ENCODE peak calls at places on chromosomes 13 and 19, in five cellular contexts. U is activated CD8-positive, alpha-beta T cell treated with anti-CD3 and anti-CD28 coated beads for 36 hours; W is left ventricle myocardium superior; Z is psoas muscle; O is RWPE2. Y is an unnamed sample.

GRCh38 chr13:51739403-51740112 is 64.4 kb downstream of the DHRS12 start:
- ATAC-seq in Z (peak), O (no peak), W (peak), U (no peak), Y (no peak)

GRCh38 chr19:50792852-50793250 is 2.6 kb downstream of the ACP4 start:
- ATAC-seq in O (no peak), U (no peak), W (no peak), Z (no peak), Y (no peak)

GRCh38 chr13:38950987-38951386 is 39.6 kb downstream of the STOML3 start:
- ATAC-seq in U (peak), Z (no peak), O (no peak), W (no peak), Y (no peak)

GRCh38 chr13:51249254-51249653 is 27.1 kb downstream of the FAM124A start:
- ATAC-seq in U (no peak), O (peak), W (no peak), Z (no peak), Y (no peak)

GRCh38 chr13:98549728-98550317 is 27.1 kb downstream of the STK24 start:
- ATAC-seq in W (no peak), O (no peak), Z (no peak), U (peak), Y (peak)

GRCh38 chr19:15479391-15480345 is at the start of gene PGLYRP2:
- ATAC-seq in O (peak), U (peak), W (peak), Z (peak), Y (peak)

GRCh38 chr13:27359203-27359821 is 65.1 kb upstream of the GTF3A start:
- ATAC-seq in Z (peak), W (peak), U (peak), O (peak), Y (peak)

GRCh38 chr19:1554968-1555801 is 12.9 kb downstream of the MEX3D start:
- ATAC-seq in U (no peak), O (no peak), Z (no peak), W (no peak), Y (peak)

GRCh38 chr13:27034678-27035111 is 136.9 kb downstream of the USP12 start:
- ATAC-seq in U (no peak), W (peak), O (no peak), Z (no peak), Y (no peak)

GRCh38 chr19:48962029-48962848 is 2.9 kb upstream of the FTL start:
- ATAC-seq in Z (no peak), U (peak), W (no peak), O (peak), Y (peak)

GRCh38 chr13:25848822-25849740 is 202.7 kb downstream of the SHISA2 start:
- ATAC-seq in O (no peak), W (no peak), U (no peak), Z (no peak), Y (no peak)

GRCh38 chr19:19032420-19033175 is 719 bp downstream of the SUGP2 start:
- ATAC-seq in U (peak), W (peak), O (peak), Z (peak), Y (peak)

GRCh38 chr13:64510698-64511097 is 2719.4 kb downstream of the PCDH9 start:
- ATAC-seq in W (no peak), U (no peak), Z (no peak), O (no peak), Y (no peak)

GRCh38 chr19:17778621-17779280 is 16.2 kb upstream of the B3GNT3 start:
- ATAC-seq in U (no peak), W (peak), O (peak), Z (no peak), Y (no peak)

GRCh38 chr13:95039415-95039814 is 261.8 kb downstream of the ABCC4 start:
- ATAC-seq in O (no peak), U (no peak), Z (no peak), W (no peak), Y (no peak)

GRCh38 chr19:19997656-19998268 is 41.5 kb downstream of the ZNF682 start:
- ATAC-seq in O (no peak), U (no peak), Z (no peak), W (no peak), Y (no peak)

GRCh38 chr19:10730932-10731331 is 13.1 kb downstream of the DNM2 start:
- ATAC-seq in O (no peak), W (peak), U (no peak), Z (peak), Y (peak)

GRCh38 chr19:32339988-32340874 is 5.2 kb upstream of the ZNF507 start:
- ATAC-seq in U (peak), Z (peak), W (peak), O (peak), Y (peak)

GRCh38 chr19:55345818-55346724 is 6.4 kb downstream of the KMT5C start:
- ATAC-seq in W (peak), U (no peak), O (peak), Z (peak), Y (no peak)

GRCh38 chr13:40103864-40104263 is 448.4 kb downstream of the COG6 start:
- ATAC-seq in Z (no peak), U (no peak), W (no peak), O (no peak), Y (no peak)

GRCh38 chr19:46975918-46976782 is 43.5 kb upstream of the NPAS1 start:
- ATAC-seq in U (no peak), O (peak), Z (peak), W (peak), Y (no peak)

GRCh38 chr13:46698015-46698414 is 98.9 kb downstream of the ESD start:
- ATAC-seq in W (peak), U (no peak), Z (no peak), O (no peak), Y (no peak)

GRCh38 chr13:21747456-21747855 is 76.6 kb downstream of the FGF9 start:
- ATAC-seq in U (no peak), O (no peak), W (no peak), Z (no peak), Y (no peak)

GRCh38 chr13:32446778-32447465 is 19.0 kb upstream of the N4BP2L1 start:
- ATAC-seq in O (no peak), W (peak), U (no peak), Z (no peak), Y (no peak)

GRCh38 chr19:14305706-14306105 is 75.5 kb upstream of the ADGRE5 start:
- ATAC-seq in W (no peak), U (no peak), Z (no peak), O (no peak), Y (no peak)

GRCh38 chr19:2055871-2056809 is 5.1 kb upstream of the MKNK2 start:
- ATAC-seq in W (peak), Z (no peak), O (peak), U (no peak), Y (no peak)

GRCh38 chr19:29942404-29943261 is 594 bp downstream of the URI1 start:
- ATAC-seq in W (peak), O (peak), Z (peak), U (peak), Y (peak)

GRCh38 chr13:90015565-90016507 is 1331.7 kb upstream of the MIR17HG start:
- ATAC-seq in U (no peak), Z (no peak), O (no peak), W (no peak), Y (no peak)

GRCh38 chr13:76223565-76223964 is 587.4 kb downstream of the LMO7 start:
- ATAC-seq in Z (no peak), U (no peak), O (no peak), W (peak), Y (no peak)

GRCh38 chr19:34480971-34481821 is at the start of gene WTIP:
- ATAC-seq in U (no peak), W (peak), Z (peak), O (peak), Y (no peak)

GRCh38 chr19:33906578-33907335 is 110.1 kb downstream of the KCTD15 start:
- ATAC-seq in U (no peak), O (no peak), Z (no peak), W (peak), Y (peak)

GRCh38 chr19:46984077-46985010 is 35.3 kb upstream of the NPAS1 start:
- ATAC-seq in O (peak), W (peak), Z (peak), U (no peak), Y (no peak)

GRCh38 chr13:43786472-43786765 is 353 bp downstream of the ENOX1 start:
- ATAC-seq in O (peak), W (no peak), U (no peak), Z (no peak), Y (no peak)

GRCh38 chr19:3369337-3370213 is 3.2 kb downstream of the NFIC start:
- ATAC-seq in U (no peak), O (peak), Z (peak), W (peak), Y (peak)

GRCh38 chr19:56566904-56567273 is 379 bp upstream of the ZNF470 start:
- ATAC-seq in U (peak), O (peak), W (peak), Z (peak), Y (peak)

GRCh38 chr13:114099191-114099590 is 33.2 kb downstream of the RASA3 start:
- ATAC-seq in O (peak), W (peak), Z (peak), U (no peak), Y (peak)

GRCh38 chr19:15445807-15446376 is 3.9 kb downstream of the WIZ start:
- ATAC-seq in Z (peak), U (no peak), O (no peak), W (peak), Y (no peak)

GRCh38 chr13:107138468-107138867 is 570.5 kb upstream of the ARGLU1 start:
- ATAC-seq in Z (no peak), U (no peak), W (peak), O (no peak), Y (no peak)

GRCh38 chr19:41886761-41887710 is 4.1 kb downstream of the ARHGEF1 start:
- ATAC-seq in O (no peak), U (peak), W (no peak), Z (no peak), Y (peak)